ENCODE peak calls at places on chromosomes 1 and 21, in seven cellular contexts. W is iPS DF 19.7; Z is activated CD4-positive, alpha-beta T cell treated with anti-CD3 and anti-CD28 coated beads, Interleukin-2, amount 50 U/mL, for 4 hours; J is PC-3; C is hepatic stellate cell; R is effector memory CD8-positive, alpha-beta T cell; B is NCI-H1105 treated with DMSO at 0.1 percent for 48 hours. X is an unnamed sample.

GRCh38 chr1:157390646-157391045 is 161.7 kb downstream of the FCRL5 start:
- DNase-seq in Z (no peak), C (peak; percentile 79), J (peak; percentile 72), B (no peak), W (no peak), R (no peak), X (peak; percentile 31)

GRCh38 chr1:58898739-58899580 is 115.1 kb upstream of the JUN start:
- DNase-seq in J (no peak), C (no peak), B (no peak), W (no peak), R (no peak), Z (no peak), X (no peak)

GRCh38 chr1:202143011-202143767 is 1.3 kb downstream of the ARL8A start:
- DNase-seq in J (peak; percentile 22), C (peak; percentile 53), B (no peak), Z (no peak), W (no peak), R (no peak), X (no peak)

GRCh38 chr1:191438979-191439378 is 719.3 kb upstream of the RGS18 start:
- DNase-seq in J (no peak), R (no peak), C (no peak), W (no peak), Z (no peak), B (no peak), X (no peak)

GRCh38 chr21:45513003-45513706 is 29.1 kb downstream of the SLC19A1 start:
- DNase-seq in J (peak; percentile 94), Z (no peak), B (no peak), W (no peak), R (no peak), C (no peak), X (no peak)

GRCh38 chr21:28793043-28793442 is 199.6 kb downstream of the LTN1 start:
- DNase-seq in Z (no peak), C (peak; percentile 6), B (no peak), J (peak; percentile 49), W (peak; percentile 15), R (no peak), X (no peak)

GRCh38 chr1:86991549-86992186 is 77.2 kb downstream of the HS2ST1 start:
- DNase-seq in C (no peak), B (no peak), J (no peak), W (no peak), Z (no peak), R (no peak), X (no peak)

GRCh38 chr1:236685917-236686814 is at the start of gene ACTN2:
- DNase-seq in W (no peak), R (no peak), C (no peak), B (peak; percentile 28), J (no peak), Z (peak; percentile 17), X (no peak)

GRCh38 chr1:164754088-164754600 is 195.2 kb downstream of the PBX1 start:
- DNase-seq in B (no peak), R (no peak), C (no peak), W (no peak), Z (no peak), J (no peak), X (no peak)

GRCh38 chr1:65882091-65882490 is 89.4 kb downstream of the PDE4B start:
- DNase-seq in C (no peak), J (no peak), B (no peak), W (no peak), R (no peak), Z (no peak), X (no peak)

GRCh38 chr1:6612641-6613360 is 730 bp upstream of the PHF13 start:
- DNase-seq in J (peak; percentile 94), C (peak; percentile 86), B (peak; percentile 56), W (no peak), Z (peak; percentile 24), R (no peak), X (no peak)

GRCh38 chr1:189313488-189313887 is 1164.2 kb downstream of the BRINP3 start:
- DNase-seq in R (no peak), B (no peak), J (no peak), W (no peak), Z (no peak), C (no peak), X (no peak)

GRCh38 chr1:161076410-161076809 is 6.7 kb upstream of the ARHGAP30 start:
- DNase-seq in W (no peak), Z (no peak), J (no peak), C (no peak), B (no peak), R (no peak), X (no peak)